ENCODE peak calls at places on chromosomes 11 and 22, in five cellular contexts. One of them, this sample, is unnamed.

GRCh38 chr11:79220171-79220570 is 220.7 kb downstream of the TENM4 start:
- DNase-seq in IMR-90: peak
- DNase-seq in KBM-7: no peak
- DNase-seq in epithelial cell of esophagus: no peak
- DNase-seq in HFFc6: no peak
- DNase-seq in this sample: no peak

GRCh38 chr11:72548481-72548880 is 114.2 kb upstream of the CLPB start:
- DNase-seq in IMR-90: no peak
- DNase-seq in KBM-7: no peak
- DNase-seq in epithelial cell of esophagus: no peak
- DNase-seq in HFFc6: no peak
- DNase-seq in this sample: no peak

GRCh38 chr11:60164550-60165075 is 18.3 kb downstream of the MS4A6A start:
- DNase-seq in IMR-90: no peak
- DNase-seq in KBM-7: no peak
- DNase-seq in epithelial cell of esophagus: peak
- DNase-seq in HFFc6: no peak
- DNase-seq in this sample: no peak

GRCh38 chr11:872799-873198 is 30.1 kb downstream of the TSPAN4 start:
- DNase-seq in IMR-90: no peak
- DNase-seq in KBM-7: no peak
- DNase-seq in epithelial cell of esophagus: no peak
- DNase-seq in HFFc6: no peak
- DNase-seq in this sample: no peak

GRCh38 chr22:39170825-39171622 is 18.5 kb upstream of the CBX7 start:
- DNase-seq in IMR-90: peak
- DNase-seq in KBM-7: peak
- DNase-seq in epithelial cell of esophagus: peak
- DNase-seq in HFFc6: peak
- DNase-seq in this sample: peak

GRCh38 chr11:69387409-69387885 is 93.5 kb downstream of the MYEOV start:
- DNase-seq in IMR-90: no peak
- DNase-seq in KBM-7: no peak
- DNase-seq in epithelial cell of esophagus: peak
- DNase-seq in HFFc6: no peak
- DNase-seq in this sample: no peak

GRCh38 chr11:65112551-65113360 is 1.1 kb downstream of the TM7SF2 start:
- DNase-seq in IMR-90: peak
- DNase-seq in KBM-7: peak
- DNase-seq in epithelial cell of esophagus: peak
- DNase-seq in HFFc6: no peak
- DNase-seq in this sample: peak

GRCh38 chr11:87265915-87266314 is 228.2 kb downstream of the TMEM135 start:
- DNase-seq in IMR-90: peak
- DNase-seq in KBM-7: no peak
- DNase-seq in epithelial cell of esophagus: no peak
- DNase-seq in HFFc6: no peak
- DNase-seq in this sample: no peak

GRCh38 chr11:1862588-1863351 is 9.9 kb downstream of the LSP1 start:
- DNase-seq in IMR-90: no peak
- DNase-seq in KBM-7: no peak
- DNase-seq in epithelial cell of esophagus: no peak
- DNase-seq in HFFc6: no peak
- DNase-seq in this sample: no peak

GRCh38 chr22:20779813-20780148 is 5.9 kb downstream of the SERPIND1 start:
- DNase-seq in IMR-90: peak
- DNase-seq in KBM-7: no peak
- DNase-seq in epithelial cell of esophagus: peak
- DNase-seq in HFFc6: no peak
- DNase-seq in this sample: no peak

GRCh38 chr11:17750013-17750816 is 15.6 kb downstream of the KCNC1 start:
- DNase-seq in IMR-90: no peak
- DNase-seq in KBM-7: no peak
- DNase-seq in epithelial cell of esophagus: no peak
- DNase-seq in HFFc6: no peak
- DNase-seq in this sample: no peak

GRCh38 chr11:76459299-76459698 is 14.5 kb downstream of the EMSY start:
- DNase-seq in IMR-90: no peak
- DNase-seq in KBM-7: no peak
- DNase-seq in epithelial cell of esophagus: peak
- DNase-seq in HFFc6: no peak
- DNase-seq in this sample: no peak

GRCh38 chr22:48318575-48319320 is 1508.9 kb downstream of the BRD1 start:
- DNase-seq in IMR-90: no peak
- DNase-seq in KBM-7: no peak
- DNase-seq in epithelial cell of esophagus: no peak
- DNase-seq in HFFc6: no peak
- DNase-seq in this sample: no peak

GRCh38 chr11:75264356-75264755 is 23.8 kb downstream of the TPBGL start:
- DNase-seq in IMR-90: no peak
- DNase-seq in KBM-7: no peak
- DNase-seq in epithelial cell of esophagus: no peak
- DNase-seq in HFFc6: no peak
- DNase-seq in this sample: no peak

GRCh38 chr11:74551754-74552145 is 40.6 kb upstream of the POLD3 start:
- DNase-seq in IMR-90: no peak
- DNase-seq in KBM-7: no peak
- DNase-seq in epithelial cell of esophagus: no peak
- DNase-seq in HFFc6: no peak
- DNase-seq in this sample: no peak

GRCh38 chr11:77406396-77406795 is 67.5 kb downstream of the PAK1 start:
- DNase-seq in IMR-90: no peak
- DNase-seq in KBM-7: no peak
- DNase-seq in epithelial cell of esophagus: no peak
- DNase-seq in HFFc6: no peak
- DNase-seq in this sample: no peak

GRCh38 chr11:12547953-12548650 is 126.1 kb upstream of the TEAD1 start:
- DNase-seq in IMR-90: no peak
- DNase-seq in KBM-7: no peak
- DNase-seq in epithelial cell of esophagus: no peak
- DNase-seq in HFFc6: no peak
- DNase-seq in this sample: no peak

GRCh38 chr11:112826026-112826425 is 135.2 kb upstream of the NCAM1 start:
- DNase-seq in IMR-90: no peak
- DNase-seq in KBM-7: no peak
- DNase-seq in epithelial cell of esophagus: peak
- DNase-seq in HFFc6: no peak
- DNase-seq in this sample: no peak

GRCh38 chr11:18522388-18522787 is 4.4 kb downstream of the TSG101 start:
- DNase-seq in IMR-90: no peak
- DNase-seq in KBM-7: peak
- DNase-seq in epithelial cell of esophagus: peak
- DNase-seq in HFFc6: no peak
- DNase-seq in this sample: no peak

GRCh38 chr22:36330655-36331305 is 57.0 kb downstream of the MYH9 start:
- DNase-seq in IMR-90: peak
- DNase-seq in KBM-7: peak
- DNase-seq in epithelial cell of esophagus: no peak
- DNase-seq in HFFc6: peak
- DNase-seq in this sample: no peak

GRCh38 chr11:120285256-120285655 is 39.8 kb upstream of the TLCD5 start:
- DNase-seq in IMR-90: no peak
- DNase-seq in KBM-7: no peak
- DNase-seq in epithelial cell of esophagus: no peak
- DNase-seq in HFFc6: no peak
- DNase-seq in this sample: no peak

GRCh38 chr11:117908959-117909610 is 20.1 kb downstream of the TMPRSS13 start:
- DNase-seq in IMR-90: no peak
- DNase-seq in KBM-7: no peak
- DNase-seq in epithelial cell of esophagus: no peak
- DNase-seq in HFFc6: no peak
- DNase-seq in this sample: no peak

This sample was measured in CD8-positive, alpha-beta memory T cell.